ENCODE peak calls at places on chromosomes 3 and 15, in eight cellular contexts. One of them, this sample, is unnamed.

GRCh38 chr3:78115983-78116382 is 1076.1 kb downstream of the ROBO2 start:
- DNase-seq in ascending aorta: no peak
- DNase-seq in tibial nerve: no peak
- DNase-seq in testis: no peak
- DNase-seq in neural progenitor cell: no peak
- DNase-seq in CD8-positive, alpha-beta T cell: no peak
- DNase-seq in right atrium auricular region: no peak
- DNase-seq in mammary epithelial cell: no peak
- DNase-seq in this sample: no peak

GRCh38 chr3:101325393-101326134 is 5.2 kb upstream of the IMPG2 start:
- DNase-seq in ascending aorta: no peak
- DNase-seq in tibial nerve: no peak
- DNase-seq in testis: no peak
- DNase-seq in neural progenitor cell: no peak
- DNase-seq in CD8-positive, alpha-beta T cell: no peak
- DNase-seq in right atrium auricular region: no peak
- DNase-seq in mammary epithelial cell: no peak
- DNase-seq in this sample: no peak

GRCh38 chr15:83108266-83109219 is 1.1 kb downstream of the TM6SF1 start:
- DNase-seq in ascending aorta: peak; percentile 76
- DNase-seq in tibial nerve: peak; percentile 35
- DNase-seq in testis: peak; percentile 34
- DNase-seq in neural progenitor cell: no peak
- DNase-seq in CD8-positive, alpha-beta T cell: peak; percentile 11
- DNase-seq in right atrium auricular region: peak; percentile 72
- DNase-seq in mammary epithelial cell: no peak
- DNase-seq in this sample: peak; percentile 56

GRCh38 chr3:185807455-185808068 is 17.3 kb downstream of the IGF2BP2 start:
- DNase-seq in ascending aorta: no peak
- DNase-seq in tibial nerve: no peak
- DNase-seq in testis: no peak
- DNase-seq in neural progenitor cell: peak; percentile 25
- DNase-seq in CD8-positive, alpha-beta T cell: no peak
- DNase-seq in right atrium auricular region: no peak
- DNase-seq in mammary epithelial cell: peak; percentile 97
- DNase-seq in this sample: no peak

GRCh38 chr3:133962879-133963278 is 66.8 kb downstream of the SLCO2A1 start:
- DNase-seq in ascending aorta: no peak
- DNase-seq in tibial nerve: no peak
- DNase-seq in testis: no peak
- DNase-seq in neural progenitor cell: no peak
- DNase-seq in CD8-positive, alpha-beta T cell: no peak
- DNase-seq in right atrium auricular region: no peak
- DNase-seq in mammary epithelial cell: no peak
- DNase-seq in this sample: no peak

GRCh38 chr3:41001556-41001955 is 197.7 kb upstream of the CTNNB1 start:
- DNase-seq in ascending aorta: no peak
- DNase-seq in tibial nerve: no peak
- DNase-seq in testis: no peak
- DNase-seq in neural progenitor cell: no peak
- DNase-seq in CD8-positive, alpha-beta T cell: no peak
- DNase-seq in right atrium auricular region: no peak
- DNase-seq in mammary epithelial cell: no peak
- DNase-seq in this sample: no peak

GRCh38 chr3:143951351-143951971 is 20.2 kb upstream of the DIPK2A start:
- DNase-seq in ascending aorta: no peak
- DNase-seq in tibial nerve: peak; percentile 41
- DNase-seq in testis: peak; percentile 46
- DNase-seq in neural progenitor cell: peak; percentile 67
- DNase-seq in CD8-positive, alpha-beta T cell: no peak
- DNase-seq in right atrium auricular region: no peak
- DNase-seq in mammary epithelial cell: peak; percentile 28
- DNase-seq in this sample: no peak

GRCh38 chr3:48432411-48433371 is 2.8 kb upstream of the PLXNB1 start:
- DNase-seq in ascending aorta: no peak
- DNase-seq in tibial nerve: no peak
- DNase-seq in testis: no peak
- DNase-seq in neural progenitor cell: peak; percentile 76
- DNase-seq in CD8-positive, alpha-beta T cell: no peak
- DNase-seq in right atrium auricular region: no peak
- DNase-seq in mammary epithelial cell: peak; percentile 94
- DNase-seq in this sample: no peak

GRCh38 chr3:57283366-57283765 is 9.1 kb downstream of the ASB14 start:
- DNase-seq in ascending aorta: no peak
- DNase-seq in tibial nerve: no peak
- DNase-seq in testis: no peak
- DNase-seq in neural progenitor cell: no peak
- DNase-seq in CD8-positive, alpha-beta T cell: no peak
- DNase-seq in right atrium auricular region: no peak
- DNase-seq in mammary epithelial cell: no peak
- DNase-seq in this sample: no peak

GRCh38 chr3:172103724-172104123 is 64.3 kb downstream of the FNDC3B start:
- DNase-seq in ascending aorta: no peak
- DNase-seq in tibial nerve: no peak
- DNase-seq in testis: no peak
- DNase-seq in neural progenitor cell: no peak
- DNase-seq in CD8-positive, alpha-beta T cell: no peak
- DNase-seq in right atrium auricular region: no peak
- DNase-seq in mammary epithelial cell: peak; percentile 82
- DNase-seq in this sample: no peak

GRCh38 chr3:25424238-25425013 is 3.6 kb upstream of the RARB start:
- DNase-seq in ascending aorta: no peak
- DNase-seq in tibial nerve: no peak
- DNase-seq in testis: no peak
- DNase-seq in neural progenitor cell: no peak
- DNase-seq in CD8-positive, alpha-beta T cell: no peak
- DNase-seq in right atrium auricular region: no peak
- DNase-seq in mammary epithelial cell: peak; percentile 88
- DNase-seq in this sample: no peak

GRCh38 chr3:128074851-128075515 is 22.7 kb downstream of the SEC61A1 start:
- DNase-seq in ascending aorta: no peak
- DNase-seq in tibial nerve: no peak
- DNase-seq in testis: no peak
- DNase-seq in neural progenitor cell: no peak
- DNase-seq in CD8-positive, alpha-beta T cell: no peak
- DNase-seq in right atrium auricular region: no peak
- DNase-seq in mammary epithelial cell: peak; percentile 35
- DNase-seq in this sample: no peak

GRCh38 chr3:64104691-64105101 is 81.4 kb upstream of the PSMD6 start:
- DNase-seq in ascending aorta: no peak
- DNase-seq in tibial nerve: no peak
- DNase-seq in testis: no peak
- DNase-seq in neural progenitor cell: no peak
- DNase-seq in CD8-positive, alpha-beta T cell: no peak
- DNase-seq in right atrium auricular region: no peak
- DNase-seq in mammary epithelial cell: peak; percentile 96
- DNase-seq in this sample: no peak

GRCh38 chr15:96992817-96993216 is 662.3 kb downstream of the NR2F2 start:
- DNase-seq in ascending aorta: no peak
- DNase-seq in tibial nerve: no peak
- DNase-seq in testis: no peak
- DNase-seq in neural progenitor cell: no peak
- DNase-seq in CD8-positive, alpha-beta T cell: no peak
- DNase-seq in right atrium auricular region: no peak
- DNase-seq in mammary epithelial cell: no peak
- DNase-seq in this sample: no peak

GRCh38 chr15:60421544-60421943 is 23.8 kb upstream of the ANXA2 start:
- DNase-seq in ascending aorta: no peak
- DNase-seq in tibial nerve: no peak
- DNase-seq in testis: no peak
- DNase-seq in neural progenitor cell: no peak
- DNase-seq in CD8-positive, alpha-beta T cell: no peak
- DNase-seq in right atrium auricular region: no peak
- DNase-seq in mammary epithelial cell: peak; percentile 63
- DNase-seq in this sample: no peak

GRCh38 chr15:78638658-78639314 is 2.2 kb downstream of the CHRNB4 start:
- DNase-seq in ascending aorta: no peak
- DNase-seq in tibial nerve: peak; percentile 59
- DNase-seq in testis: peak; percentile 79
- DNase-seq in neural progenitor cell: peak; percentile 94
- DNase-seq in CD8-positive, alpha-beta T cell: no peak
- DNase-seq in right atrium auricular region: no peak
- DNase-seq in mammary epithelial cell: no peak
- DNase-seq in this sample: no peak

GRCh38 chr3:147394168-147394941 is 12.0 kb downstream of the ZIC4 start:
- DNase-seq in ascending aorta: no peak
- DNase-seq in tibial nerve: no peak
- DNase-seq in testis: no peak
- DNase-seq in neural progenitor cell: peak; percentile 64
- DNase-seq in CD8-positive, alpha-beta T cell: no peak
- DNase-seq in right atrium auricular region: no peak
- DNase-seq in mammary epithelial cell: no peak
- DNase-seq in this sample: no peak

GRCh38 chr15:52787123-52787503 is 3.0 kb downstream of the ONECUT1 start:
- DNase-seq in ascending aorta: no peak
- DNase-seq in tibial nerve: no peak
- DNase-seq in testis: no peak
- DNase-seq in neural progenitor cell: peak; percentile 46
- DNase-seq in CD8-positive, alpha-beta T cell: no peak
- DNase-seq in right atrium auricular region: no peak
- DNase-seq in mammary epithelial cell: no peak
- DNase-seq in this sample: no peak

GRCh38 chr3:25582242-25582641 is 82.5 kb downstream of the TOP2B start:
- DNase-seq in ascending aorta: no peak
- DNase-seq in tibial nerve: no peak
- DNase-seq in testis: no peak
- DNase-seq in neural progenitor cell: no peak
- DNase-seq in CD8-positive, alpha-beta T cell: no peak
- DNase-seq in right atrium auricular region: no peak
- DNase-seq in mammary epithelial cell: peak; percentile 89
- DNase-seq in this sample: no peak

GRCh38 chr3:46186856-46187700 is 21.0 kb downstream of the CCR1 start:
- DNase-seq in ascending aorta: no peak
- DNase-seq in tibial nerve: no peak
- DNase-seq in testis: no peak
- DNase-seq in neural progenitor cell: no peak
- DNase-seq in CD8-positive, alpha-beta T cell: no peak
- DNase-seq in right atrium auricular region: no peak
- DNase-seq in mammary epithelial cell: no peak
- DNase-seq in this sample: no peak

GRCh38 chr3:13332158-13332557 is 88.0 kb downstream of the NUP210 start:
- DNase-seq in ascending aorta: no peak
- DNase-seq in tibial nerve: no peak
- DNase-seq in testis: no peak
- DNase-seq in neural progenitor cell: no peak
- DNase-seq in CD8-positive, alpha-beta T cell: no peak
- DNase-seq in right atrium auricular region: no peak
- DNase-seq in mammary epithelial cell: no peak
- DNase-seq in this sample: no peak

GRCh38 chr3:9727743-9728142 is 3.8 kb upstream of the BRPF1 start:
- DNase-seq in ascending aorta: no peak
- DNase-seq in tibial nerve: no peak
- DNase-seq in testis: no peak
- DNase-seq in neural progenitor cell: no peak
- DNase-seq in CD8-positive, alpha-beta T cell: no peak
- DNase-seq in right atrium auricular region: no peak
- DNase-seq in mammary epithelial cell: no peak
- DNase-seq in this sample: no peak

GRCh38 chr3:11954312-11954934 is 49.8 kb upstream of the SYN2 start:
- DNase-seq in ascending aorta: no peak
- DNase-seq in tibial nerve: no peak
- DNase-seq in testis: peak; percentile 66
- DNase-seq in neural progenitor cell: no peak
- DNase-seq in CD8-positive, alpha-beta T cell: no peak
- DNase-seq in right atrium auricular region: no peak
- DNase-seq in mammary epithelial cell: peak; percentile 17
- DNase-seq in this sample: no peak

GRCh38 chr15:77026501-77027110 is 31.7 kb downstream of the PSTPIP1 start:
- DNase-seq in ascending aorta: peak; percentile 50
- DNase-seq in tibial nerve: no peak
- DNase-seq in testis: no peak
- DNase-seq in neural progenitor cell: no peak
- DNase-seq in CD8-positive, alpha-beta T cell: no peak
- DNase-seq in right atrium auricular region: no peak
- DNase-seq in mammary epithelial cell: no peak
- DNase-seq in this sample: no peak

GRCh38 chr3:8494332-8494731 is 7.3 kb upstream of the LMCD1 start:
- DNase-seq in ascending aorta: no peak
- DNase-seq in tibial nerve: no peak
- DNase-seq in testis: no peak
- DNase-seq in neural progenitor cell: peak; percentile 58
- DNase-seq in CD8-positive, alpha-beta T cell: no peak
- DNase-seq in right atrium auricular region: no peak
- DNase-seq in mammary epithelial cell: no peak
- DNase-seq in this sample: no peak

GRCh38 chr15:66922608-66923007 is 142.8 kb upstream of the SMAD3 start:
- DNase-seq in ascending aorta: no peak
- DNase-seq in tibial nerve: no peak
- DNase-seq in testis: no peak
- DNase-seq in neural progenitor cell: no peak
- DNase-seq in CD8-positive, alpha-beta T cell: no peak
- DNase-seq in right atrium auricular region: no peak
- DNase-seq in mammary epithelial cell: no peak
- DNase-seq in this sample: no peak
- H3K4me3 ChIP-seq in ascending aorta: no peak overlapping the region
- H3K4me3 ChIP-seq in tibial nerve: no peak overlapping the region
- H3K4me3 ChIP-seq in testis: no peak overlapping the region
- H3K4me3 ChIP-seq in neural progenitor cell: no peak overlapping the region
- H3K4me3 ChIP-seq in CD8-positive, alpha-beta T cell: no peak overlapping the region
- H3K4me3 ChIP-seq in right atrium auricular region: no peak overlapping the region
- H3K4me3 ChIP-seq in mammary epithelial cell: no peak overlapping the region
- H3K4me3 ChIP-seq in this sample: no peak overlapping the region

DNA sequence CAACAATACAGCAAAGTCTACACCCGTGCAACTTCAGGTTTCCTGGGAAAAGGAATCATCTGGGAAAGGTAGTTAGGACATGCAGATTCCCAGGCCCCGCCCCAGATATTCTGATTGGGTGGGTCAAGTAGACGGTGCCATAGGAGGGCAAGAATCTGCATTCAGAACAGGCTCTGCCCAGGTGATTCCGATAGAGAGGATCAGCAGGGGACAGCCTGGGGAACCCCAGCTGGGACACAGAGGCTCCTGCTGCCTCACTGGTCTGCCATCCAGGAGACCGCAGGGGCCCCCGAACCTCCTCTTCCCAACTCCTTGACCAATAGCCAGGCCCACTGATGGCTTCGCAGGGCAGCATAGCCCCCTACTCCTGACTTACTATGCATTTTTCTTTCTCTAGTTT is 243.4 kb downstream of the VPS13C start:
- DNase-seq in ascending aorta: peak; percentile 52
- DNase-seq in tibial nerve: no peak
- DNase-seq in testis: no peak
- DNase-seq in neural progenitor cell: no peak
- DNase-seq in CD8-positive, alpha-beta T cell: no peak
- DNase-seq in right atrium auricular region: peak; percentile 49
- DNase-seq in mammary epithelial cell: no peak
- DNase-seq in this sample: no peak
- H3K36me3 ChIP-seq in ascending aorta: no peaks in the 10 kb centered on the region
- H3K36me3 ChIP-seq in tibial nerve: no peaks in the 10 kb centered on the region
- H3K36me3 ChIP-seq in testis: no peaks in the 10 kb centered on the region
- H3K36me3 ChIP-seq in neural progenitor cell: no peaks in the 10 kb centered on the region
- H3K36me3 ChIP-seq in CD8-positive, alpha-beta T cell: no peaks in the 10 kb centered on the region
- H3K36me3 ChIP-seq in right atrium auricular region: no peaks in the 10 kb centered on the region
- H3K36me3 ChIP-seq in mammary epithelial cell: no peaks in the 10 kb centered on the region
- H3K36me3 ChIP-seq in this sample: no peaks in the 10 kb centered on the region

GRCh38 chr3:107643038-107643883 is 120.5 kb downstream of the BBX start:
- DNase-seq in ascending aorta: no peak
- DNase-seq in tibial nerve: no peak
- DNase-seq in testis: no peak
- DNase-seq in neural progenitor cell: peak; percentile 58
- DNase-seq in CD8-positive, alpha-beta T cell: no peak
- DNase-seq in right atrium auricular region: no peak
- DNase-seq in mammary epithelial cell: no peak
- DNase-seq in this sample: no peak
- H3K4me3 ChIP-seq in ascending aorta: no peak overlapping the region
- H3K4me3 ChIP-seq in tibial nerve: no peak overlapping the region
- H3K4me3 ChIP-seq in testis: no peak overlapping the region
- H3K4me3 ChIP-seq in neural progenitor cell: no peak overlapping the region
- H3K4me3 ChIP-seq in CD8-positive, alpha-beta T cell: no peak overlapping the region
- H3K4me3 ChIP-seq in right atrium auricular region: no peak overlapping the region
- H3K4me3 ChIP-seq in mammary epithelial cell: no peak overlapping the region
- H3K4me3 ChIP-seq in this sample: no peak overlapping the region

GRCh38 chr15:40932146-40932545 is 3.0 kb downstream of the DLL4 start:
- DNase-seq in ascending aorta: no peak
- DNase-seq in tibial nerve: no peak
- DNase-seq in testis: no peak
- DNase-seq in neural progenitor cell: no peak
- DNase-seq in CD8-positive, alpha-beta T cell: no peak
- DNase-seq in right atrium auricular region: no peak
- DNase-seq in mammary epithelial cell: no peak
- DNase-seq in this sample: no peak
- H3K36me3 ChIP-seq in ascending aorta: no peaks in the 10 kb centered on the region
- H3K36me3 ChIP-seq in tibial nerve: no peaks in the 10 kb centered on the region
- H3K36me3 ChIP-seq in testis: no peaks in the 10 kb centered on the region
- H3K36me3 ChIP-seq in neural progenitor cell: no peaks in the 10 kb centered on the region
- H3K36me3 ChIP-seq in CD8-positive, alpha-beta T cell: no peaks in the 10 kb centered on the region
- H3K36me3 ChIP-seq in right atrium auricular region: no peaks in the 10 kb centered on the region
- H3K36me3 ChIP-seq in mammary epithelial cell: no peaks in the 10 kb centered on the region
- H3K36me3 ChIP-seq in this sample: peaks cover 40% of the 10 kb centered on the region

This sample was measured in left ventricle myocardium inferior.